ENCODE peak calls at places on chromosomes 1 and 21, in nine cellular contexts. C, N, D, P, X, A, E, V and W are unnamed samples.

GRCh38 chr1:110176299-110176956 is 26.1 kb downstream of the SLC6A17 start:
- DNase-seq in C (no peak), N (peak; percentile 91), D (peak; percentile 56), P (no peak), X (no peak), A (no peak), E (peak; percentile 56), V (no peak), W (no peak)

GRCh38 chr1:87151500-87152421 is 176.9 kb upstream of the LMO4 start:
- DNase-seq in C (peak; percentile 67), N (no peak), D (peak; percentile 44), P (no peak), X (peak; percentile 21), A (peak; percentile 34), E (no peak), V (peak; percentile 77), W (peak; percentile 78)

GRCh38 chr1:59445040-59445439 is 148.1 kb downstream of the FGGY start:
- DNase-seq in C (peak; percentile 49), N (no peak), D (peak; percentile 33), P (no peak), X (no peak), A (no peak), E (no peak), V (no peak), W (no peak)

GRCh38 chr1:90122679-90123340 is 127.9 kb downstream of the ZNF326 start:
- DNase-seq in C (no peak), N (peak; percentile 65), D (no peak), P (no peak), X (no peak), A (no peak), E (peak; percentile 98), V (no peak), W (no peak)

GRCh38 chr21:45295576-45296365 is 8.1 kb upstream of the POFUT2 start:
- DNase-seq in C (peak; percentile 59), N (no peak), D (no peak), P (no peak), X (no peak), A (no peak), E (no peak), V (no peak), W (no peak)

GRCh38 chr1:9724706-9725476 is 73.4 kb downstream of the PIK3CD start:
- DNase-seq in C (peak; percentile 57), N (peak; percentile 55), D (peak; percentile 50), P (no peak), X (no peak), A (no peak), E (peak; percentile 18), V (peak; percentile 65), W (peak; percentile 93)

GRCh38 chr1:226060976-226061792 is 1.3 kb upstream of the H3-3A start:
- DNase-seq in C (peak; percentile 36), N (no peak), D (no peak), P (no peak), X (no peak), A (no peak), E (no peak), V (no peak), W (peak; percentile 34)

GRCh38 chr1:214615111-214615510 is 12.1 kb downstream of the CENPF start:
- DNase-seq in C (no peak), N (no peak), D (no peak), P (no peak), X (no peak), A (no peak), E (no peak), V (no peak), W (no peak)

GRCh38 chr1:223269006-223269405 is 95.0 kb downstream of the SUSD4 start:
- DNase-seq in C (no peak), N (no peak), D (no peak), P (no peak), X (no peak), A (no peak), E (no peak), V (no peak), W (peak; percentile 46)